ENCODE peak calls at places on chromosomes 3 and 15, in four cellular contexts. S is K562, W is SK-N-SH, N is GM12878. C is an unnamed sample.
A peak's percentile ranks its signal among the peaks of the same experiment; 100 is the strongest.

GRCh38 chr3:55458398-55458797 is 28.7 kb downstream of the WNT5A start:
- DNase-seq in N (no peak), S (no peak), W (no peak), C (no peak)

GRCh38 chr3:184231671-184232070 is 2.3 kb downstream of the VWA5B2 start:
- DNase-seq in W (no peak), N (no peak), S (no peak), C (no peak)

GRCh38 chr3:170154569-170155143 is 26.9 kb downstream of the PHC3 start:
- DNase-seq in S (peak; percentile 61), W (peak; percentile 38), N (peak; percentile 56), C (no peak)

GRCh38 chr3:49295489-49296058 is 18.5 kb upstream of the C3orf62 start:
- DNase-seq in S (peak; percentile 32), N (no peak), W (peak; percentile 67), C (peak; percentile 22)

GRCh38 chr3:45946307-45946706 is 3.0 kb downstream of the CXCR6 start:
- DNase-seq in N (no peak), W (no peak), S (no peak), C (no peak)

GRCh38 chr15:55937040-55937439 is 56.4 kb downstream of the NEDD4 start:
- DNase-seq in W (no peak), S (peak; percentile 50), N (no peak), C (no peak)

GRCh38 chr15:51368307-51368706 is 26.9 kb downstream of the GLDN start:
- DNase-seq in W (no peak), S (no peak), N (no peak), C (no peak)

GRCh38 chr3:133209871-133210550 is 171.8 kb downstream of the TMEM108 start:
- DNase-seq in N (peak; percentile 13), S (peak; percentile 6), W (no peak), C (no peak)

GRCh38 chr3:167184511-167184910 is 195.6 kb downstream of the ZBBX start:
- DNase-seq in W (no peak), S (no peak), N (no peak), C (no peak)

GRCh38 chr3:133934996-133935842 is 39.5 kb upstream of the RAB6B start:
- DNase-seq in S (no peak), W (no peak), N (no peak), C (no peak)

GRCh38 chr3:37916685-37917084 is 55.0 kb downstream of the CTDSPL start:
- DNase-seq in W (no peak), S (no peak), N (no peak), C (no peak)

GRCh38 chr3:108528459-108529231 is 18.2 kb upstream of the MYH15 start:
- DNase-seq in N (peak; percentile 39), W (no peak), S (no peak), C (no peak)

GRCh38 chr3:60703008-60703407 is 548.2 kb downstream of the FHIT start:
- DNase-seq in S (no peak), N (no peak), W (no peak), C (no peak)

GRCh38 chr3:38039101-38039898 is at the start of gene DLEC1:
- DNase-seq in W (no peak), S (no peak), N (no peak), C (no peak)

GRCh38 chr3:17759901-17760300 is 17.5 kb upstream of the TBC1D5 start:
- DNase-seq in W (no peak), N (no peak), S (no peak), C (no peak)

GRCh38 chr15:69403611-69404010 is 10.5 kb upstream of the KIF23 start:
- DNase-seq in W (no peak), N (no peak), S (no peak), C (no peak)

GRCh38 chr3:100210777-100211145 is 50.0 kb upstream of the TBC1D23 start:
- DNase-seq in N (no peak), W (no peak), S (no peak), C (no peak)

GRCh38 chr15:65980824-65981456 is 111.6 kb downstream of the RAB11A start:
- DNase-seq in N (no peak), S (peak; percentile 65), W (peak; percentile 66), C (peak; percentile 56)

GRCh38 chr3:58414538-58415197 is 19.0 kb downstream of the PDHB start:
- DNase-seq in N (no peak), S (peak; percentile 47), W (peak; percentile 66), C (peak; percentile 44)

GRCh38 chr3:122577409-122578028 is at the start of gene PARP15:
- DNase-seq in N (no peak), S (no peak), W (peak; percentile 30), C (no peak)

GRCh38 chr3:4887177-4887576 is 92.1 kb upstream of the BHLHE40 start:
- DNase-seq in S (no peak), N (no peak), W (no peak), C (no peak)

GRCh38 chr3:115697263-115698053 is 74.1 kb downstream of the GAP43 start:
- DNase-seq in W (no peak), N (no peak), S (no peak), C (no peak)

GRCh38 chr15:38144921-38145320 is 107.7 kb upstream of the SPRED1 start:
- DNase-seq in S (no peak), W (no peak), N (no peak), C (no peak)

GRCh38 chr3:123084738-123085237 is 18.0 kb downstream of the PDIA5 start:
- DNase-seq in S (no peak), N (no peak), W (peak; percentile 40), C (no peak)

GRCh38 chr3:4358273-4358672 is 55.1 kb downstream of the SETMAR start:
- DNase-seq in S (no peak), W (no peak), N (no peak), C (no peak)

GRCh38 chr15:80461370-80462060 is 57.3 kb downstream of the ARNT2 start:
- DNase-seq in W (no peak), S (no peak), N (no peak), C (no peak)

GRCh38 chr3:183975981-183976662 is 41.6 kb downstream of the ABCC5 start:
- DNase-seq in S (peak; percentile 85), N (no peak), W (no peak), C (no peak)

GRCh38 chr3:197352382-197352781 is 54.0 kb upstream of the DLG1 start:
- DNase-seq in S (peak; percentile 26), W (peak; percentile 42), N (no peak), C (no peak)

GRCh38 chr3:66393486-66394260 is 107.1 kb downstream of the LRIG1 start:
- DNase-seq in N (peak; percentile 47), S (no peak), W (no peak), C (no peak)

GRCh38 chr3:176850498-176850897 is 346.8 kb downstream of the TBL1XR1 start:
- DNase-seq in S (no peak), W (peak; percentile 12), N (no peak), C (no peak)

GRCh38 chr3:176842914-176843313 is 354.4 kb downstream of the TBL1XR1 start:
- DNase-seq in W (no peak), N (no peak), S (no peak), C (no peak)

DNA sequence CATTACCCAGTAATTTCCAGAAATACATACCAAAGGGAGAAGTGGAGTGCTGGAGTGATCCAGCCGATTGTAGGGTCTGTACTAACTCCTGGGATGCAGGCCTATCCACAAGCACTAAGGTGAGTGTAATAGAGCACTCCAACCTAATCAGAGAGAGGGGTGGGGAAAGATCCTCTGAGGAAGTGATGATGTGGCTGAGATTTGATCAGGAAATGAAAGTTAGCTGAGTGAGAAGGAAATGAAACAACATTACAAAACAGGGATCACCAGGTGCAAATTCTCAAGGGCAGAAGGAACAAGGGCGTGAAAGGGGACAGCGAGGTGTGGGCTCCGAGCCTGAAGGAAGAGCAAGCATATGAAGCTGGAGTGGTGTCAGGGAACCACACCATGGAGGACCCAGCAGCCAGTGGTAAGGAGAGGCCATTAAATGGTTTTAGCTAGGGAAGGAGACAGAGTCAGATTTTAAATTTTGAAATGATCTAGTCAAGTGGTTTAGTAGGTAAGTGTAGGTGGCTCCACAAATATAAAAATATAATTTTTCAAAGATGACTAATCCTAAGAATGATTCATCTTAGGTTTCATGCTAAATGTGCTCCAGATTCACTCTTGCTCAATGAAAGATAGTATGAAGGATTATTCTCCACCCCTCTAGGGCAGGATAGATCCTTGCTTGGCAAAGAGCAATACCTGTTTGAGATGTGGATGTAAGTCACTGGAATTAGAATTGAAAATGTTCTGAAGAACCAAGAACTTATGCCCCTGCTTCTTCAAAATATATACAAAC is 348.7 kb downstream of the TBL1XR1 start:
- DNase-seq in S (no peak), W (no peak), N (no peak), C (no peak)
- TF ChIP-seq SIN3A in S (no peak), W (no peak), N (no peak), C (no peak)

DNA sequence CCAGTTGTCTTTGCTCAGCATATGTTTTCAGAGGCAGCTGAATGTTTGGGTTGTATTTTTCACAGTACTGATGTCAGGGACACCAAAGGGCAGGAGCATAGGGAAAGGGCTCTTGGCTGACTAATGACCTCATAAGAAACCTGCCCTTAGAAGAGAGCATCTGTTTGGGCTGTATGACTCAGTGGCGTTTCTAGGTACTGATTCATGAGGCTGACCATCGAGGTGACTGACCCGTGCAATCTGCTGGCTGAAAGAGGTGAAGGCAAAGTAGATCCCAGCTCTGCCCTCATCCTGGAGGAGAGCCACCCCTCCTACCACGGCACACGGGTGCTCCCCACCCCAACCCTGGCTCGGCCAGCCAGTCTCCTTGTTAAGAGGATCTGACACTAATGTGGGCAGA is 8.3 kb downstream of the LMCD1 start:
- DNase-seq in W (no peak), S (no peak), N (no peak), C (peak; percentile 47)
- H3K4me2 ChIP-seq in W (no peak overlapping the region), S (no peak overlapping the region), N (no peak overlapping the region), C (peak overlapping the region; percentile 47)

DNA sequence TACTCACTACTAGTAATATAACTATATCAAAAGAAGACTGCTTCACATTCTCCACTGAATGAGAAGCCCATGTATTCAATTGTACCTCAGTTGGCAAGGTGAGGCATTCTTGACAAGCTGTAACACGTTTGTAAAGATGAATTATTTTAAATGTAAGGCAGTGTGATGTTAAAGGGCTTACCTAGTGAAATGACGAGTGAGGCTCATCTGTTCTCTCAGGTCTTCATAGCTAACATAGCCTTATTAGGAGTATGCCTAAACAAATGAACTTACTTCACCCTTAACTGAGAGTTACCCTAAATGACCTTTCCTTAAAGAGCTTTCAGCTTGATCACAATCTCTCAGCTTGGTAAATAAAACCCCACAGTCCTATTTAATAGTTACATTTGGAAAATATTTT is 127.3 kb downstream of the FEZF2 start:
- DNase-seq in W (no peak), S (no peak), N (no peak), C (no peak)
- TF ChIP-seq REST in W (no peak), S (no peak), N (no peak), C (no peak)

GRCh38 chr3:142210608-142211007 is 14.8 kb downstream of the GK5 start:
- DNase-seq in N (no peak), S (no peak), W (no peak), C (no peak)
- TF ChIP-seq SIN3A in N (no peak), S (no peak), W (no peak), C (no peak)

DNA sequence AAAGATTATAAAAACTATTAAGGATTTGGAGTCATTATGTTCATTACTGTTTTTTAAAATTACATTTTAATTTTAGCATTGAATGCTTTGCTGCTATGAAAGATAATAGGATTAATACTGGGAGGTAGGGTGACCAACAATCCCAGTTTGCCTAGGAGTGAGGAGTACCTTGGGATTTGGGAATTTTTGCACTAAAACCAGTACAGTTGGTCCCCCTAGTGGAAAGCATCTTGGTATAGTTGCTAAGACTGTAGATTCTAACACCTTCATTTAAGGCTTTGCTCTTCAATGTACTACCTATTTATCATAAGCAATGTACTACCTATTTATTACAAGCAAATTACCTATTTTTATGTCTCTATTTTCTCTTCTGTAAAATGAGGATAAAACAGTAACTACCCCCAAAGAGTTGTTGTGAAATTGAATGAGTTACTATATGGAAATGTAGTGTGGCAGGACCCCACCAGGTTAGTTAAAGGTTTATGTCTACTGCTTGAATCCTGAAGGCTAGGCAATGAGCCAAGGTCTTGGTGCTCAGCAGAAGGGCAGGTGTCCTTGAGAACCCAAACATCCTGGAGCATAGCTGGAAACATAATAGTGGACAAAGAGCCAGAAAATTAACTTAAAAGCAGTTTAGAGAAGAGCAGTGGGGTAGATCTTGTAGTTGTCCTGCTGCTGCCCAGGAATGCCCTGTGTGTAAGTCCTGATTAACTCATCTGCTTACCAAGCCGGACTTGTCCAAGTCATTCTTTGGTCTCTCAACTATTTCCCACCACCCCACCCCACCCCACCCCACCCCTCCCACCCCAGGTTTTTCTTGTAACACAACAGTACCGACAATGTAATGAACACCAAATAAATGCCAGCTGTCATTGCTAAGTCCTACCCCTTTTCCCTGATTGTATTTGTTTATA is 49.2 kb upstream of the NMD3 start:
- DNase-seq in N (no peak), S (no peak), W (no peak), C (peak; percentile 23)
- H3K4me2 ChIP-seq in N (no peak overlapping the region), S (no peak overlapping the region), W (no peak overlapping the region), C (no peak overlapping the region)